ENCODE peak calls at places on chromosome 19, in nine cellular contexts. One of them, this sample, is unnamed. For H3K27me3, the result is how much of the 10 kb centered on the place peaks cover.

GRCh38 chr19:10505583-10506229 is 2.5 kb upstream of the KEAP1 start:
- DNase-seq in IMR-90: peak
- DNase-seq in breast epithelium: peak
- DNase-seq in ovary: peak
- DNase-seq in psoas muscle: peak
- DNase-seq in A673: peak
- DNase-seq in CD4-positive, alpha-beta T cell: peak
- DNase-seq in tibial nerve: peak
- DNase-seq in Caco-2: peak
- DNase-seq in this sample: no peak

GRCh38 chr19:47155141-47155540 is 24.5 kb downstream of the SAE1 start:
- DNase-seq in IMR-90: no peak
- DNase-seq in breast epithelium: no peak
- DNase-seq in ovary: no peak
- DNase-seq in psoas muscle: no peak
- DNase-seq in A673: no peak
- DNase-seq in CD4-positive, alpha-beta T cell: no peak
- DNase-seq in tibial nerve: no peak
- DNase-seq in Caco-2: peak
- DNase-seq in this sample: no peak

GRCh38 chr19:55165952-55166529 is 372 bp downstream of the DNAAF3 start:
- DNase-seq in IMR-90: peak
- DNase-seq in breast epithelium: no peak
- DNase-seq in ovary: peak
- DNase-seq in psoas muscle: peak
- DNase-seq in A673: peak
- DNase-seq in CD4-positive, alpha-beta T cell: peak
- DNase-seq in tibial nerve: no peak
- DNase-seq in Caco-2: peak
- DNase-seq in this sample: no peak

GRCh38 chr19:34428549-34429285 is 536 bp downstream of the UBA2 start:
- DNase-seq in IMR-90: peak
- DNase-seq in breast epithelium: no peak
- DNase-seq in ovary: no peak
- DNase-seq in psoas muscle: peak
- DNase-seq in A673: peak
- DNase-seq in CD4-positive, alpha-beta T cell: peak
- DNase-seq in tibial nerve: no peak
- DNase-seq in Caco-2: no peak
- DNase-seq in this sample: no peak

GRCh38 chr19:33879818-33880575 is 83.3 kb downstream of the KCTD15 start:
- DNase-seq in IMR-90: no peak
- DNase-seq in breast epithelium: peak
- DNase-seq in ovary: peak
- DNase-seq in psoas muscle: no peak
- DNase-seq in A673: no peak
- DNase-seq in CD4-positive, alpha-beta T cell: no peak
- DNase-seq in tibial nerve: no peak
- DNase-seq in Caco-2: no peak
- DNase-seq in this sample: no peak

GRCh38 chr19:55442372-55443044 is 592 bp downstream of the SHISA7 start:
- DNase-seq in IMR-90: no peak
- DNase-seq in breast epithelium: no peak
- DNase-seq in ovary: no peak
- DNase-seq in psoas muscle: no peak
- DNase-seq in A673: no peak
- DNase-seq in CD4-positive, alpha-beta T cell: peak
- DNase-seq in tibial nerve: no peak
- DNase-seq in Caco-2: no peak
- DNase-seq in this sample: no peak

GRCh38 chr19:703651-704446 is 4.9 kb upstream of the PALM start:
- DNase-seq in IMR-90: peak
- DNase-seq in breast epithelium: peak
- DNase-seq in ovary: peak
- DNase-seq in psoas muscle: peak
- DNase-seq in A673: peak
- DNase-seq in CD4-positive, alpha-beta T cell: peak
- DNase-seq in tibial nerve: peak
- DNase-seq in Caco-2: peak
- DNase-seq in this sample: no peak

GRCh38 chr19:55605637-55606470 is at the start of gene ZNF865:
- DNase-seq in IMR-90: peak
- DNase-seq in breast epithelium: peak
- DNase-seq in ovary: peak
- DNase-seq in psoas muscle: peak
- DNase-seq in A673: peak
- DNase-seq in CD4-positive, alpha-beta T cell: peak
- DNase-seq in tibial nerve: no peak
- DNase-seq in Caco-2: peak
- DNase-seq in this sample: no peak

GRCh38 chr19:56295531-56296455 is 18.8 kb downstream of the ZSCAN5A start:
- DNase-seq in IMR-90: no peak
- DNase-seq in breast epithelium: no peak
- DNase-seq in ovary: no peak
- DNase-seq in psoas muscle: no peak
- DNase-seq in A673: no peak
- DNase-seq in CD4-positive, alpha-beta T cell: no peak
- DNase-seq in tibial nerve: no peak
- DNase-seq in Caco-2: no peak
- DNase-seq in this sample: no peak

GRCh38 chr19:5623397-5624153 is 692 bp downstream of the SAFB start:
- DNase-seq in IMR-90: no peak
- DNase-seq in breast epithelium: no peak
- DNase-seq in ovary: no peak
- DNase-seq in psoas muscle: peak
- DNase-seq in A673: peak
- DNase-seq in CD4-positive, alpha-beta T cell: no peak
- DNase-seq in tibial nerve: no peak
- DNase-seq in Caco-2: no peak
- DNase-seq in this sample: no peak

GRCh38 chr19:41299755-41300089 is 10.2 kb upstream of the CCDC97 start:
- DNase-seq in IMR-90: peak
- DNase-seq in breast epithelium: no peak
- DNase-seq in ovary: peak
- DNase-seq in psoas muscle: peak
- DNase-seq in A673: peak
- DNase-seq in CD4-positive, alpha-beta T cell: peak
- DNase-seq in tibial nerve: peak
- DNase-seq in Caco-2: no peak
- DNase-seq in this sample: no peak

GRCh38 chr19:6677924-6678689 is 8.1 kb upstream of the TNFSF14 start:
- DNase-seq in IMR-90: no peak
- DNase-seq in breast epithelium: no peak
- DNase-seq in ovary: no peak
- DNase-seq in psoas muscle: no peak
- DNase-seq in A673: no peak
- DNase-seq in CD4-positive, alpha-beta T cell: peak
- DNase-seq in tibial nerve: no peak
- DNase-seq in Caco-2: no peak
- DNase-seq in this sample: no peak

GRCh38 chr19:15299568-15300409 is 32.5 kb downstream of the BRD4 start:
- DNase-seq in IMR-90: peak
- DNase-seq in breast epithelium: no peak
- DNase-seq in ovary: no peak
- DNase-seq in psoas muscle: no peak
- DNase-seq in A673: no peak
- DNase-seq in CD4-positive, alpha-beta T cell: no peak
- DNase-seq in tibial nerve: no peak
- DNase-seq in Caco-2: no peak
- DNase-seq in this sample: no peak

GRCh38 chr19:47660435-47660832 is 51.5 kb downstream of the BICRA start:
- DNase-seq in IMR-90: no peak
- DNase-seq in breast epithelium: no peak
- DNase-seq in ovary: no peak
- DNase-seq in psoas muscle: no peak
- DNase-seq in A673: no peak
- DNase-seq in CD4-positive, alpha-beta T cell: no peak
- DNase-seq in tibial nerve: no peak
- DNase-seq in Caco-2: peak
- DNase-seq in this sample: no peak

GRCh38 chr19:5805465-5806132 is 732 bp downstream of the NRTN start:
- DNase-seq in IMR-90: peak
- DNase-seq in breast epithelium: peak
- DNase-seq in ovary: peak
- DNase-seq in psoas muscle: no peak
- DNase-seq in A673: peak
- DNase-seq in CD4-positive, alpha-beta T cell: peak
- DNase-seq in tibial nerve: no peak
- DNase-seq in Caco-2: peak
- DNase-seq in this sample: no peak

GRCh38 chr19:46828484-46828883 is 22.2 kb downstream of the AP2S1 start:
- DNase-seq in IMR-90: peak
- DNase-seq in breast epithelium: no peak
- DNase-seq in ovary: no peak
- DNase-seq in psoas muscle: no peak
- DNase-seq in A673: no peak
- DNase-seq in CD4-positive, alpha-beta T cell: no peak
- DNase-seq in tibial nerve: no peak
- DNase-seq in Caco-2: no peak
- DNase-seq in this sample: no peak

GRCh38 chr19:40465025-40465780 is at the start of gene BLVRB:
- DNase-seq in IMR-90: peak
- DNase-seq in breast epithelium: no peak
- DNase-seq in ovary: no peak
- DNase-seq in psoas muscle: no peak
- DNase-seq in A673: peak
- DNase-seq in CD4-positive, alpha-beta T cell: no peak
- DNase-seq in tibial nerve: no peak
- DNase-seq in Caco-2: peak
- DNase-seq in this sample: peak

DNA sequence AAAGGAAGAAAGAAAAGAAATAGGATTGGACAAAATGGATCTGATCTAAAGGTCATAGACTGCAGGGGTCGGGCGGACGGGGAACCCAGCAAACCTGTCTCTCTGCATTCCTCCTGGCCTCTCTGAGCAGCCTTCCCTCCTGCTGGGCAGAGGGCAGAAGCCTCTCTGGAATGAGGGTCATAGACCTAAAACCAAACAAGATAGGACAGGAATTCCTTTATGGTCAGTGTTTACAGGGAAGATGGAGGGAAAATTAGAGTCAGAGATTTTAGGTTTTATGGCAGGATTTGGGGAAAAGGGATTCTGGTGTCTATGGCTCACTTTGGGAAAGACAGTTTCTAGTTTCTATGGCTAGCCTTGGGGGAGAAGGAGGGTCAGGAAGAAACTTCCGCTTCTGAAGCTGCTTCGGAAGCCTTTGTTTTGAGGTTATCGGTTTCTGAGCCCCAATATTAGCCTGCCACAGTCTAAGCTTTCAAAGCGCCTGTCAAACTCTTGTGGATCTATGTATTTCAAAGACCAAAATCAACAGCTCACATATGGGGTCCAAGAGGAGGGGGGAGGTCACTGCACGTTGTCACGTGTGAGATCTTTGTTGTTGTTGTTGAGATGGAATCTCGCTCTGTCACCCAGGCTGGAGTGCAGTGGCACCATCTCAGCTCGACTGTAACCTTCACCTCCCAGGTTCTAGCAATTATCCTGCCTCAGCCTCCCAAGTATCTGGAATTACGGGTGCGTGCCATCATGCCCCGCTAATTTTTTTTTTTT is 18.9 kb upstream of the DPRX start:
- DNase-seq in IMR-90: no peak
- DNase-seq in breast epithelium: no peak
- DNase-seq in ovary: no peak
- DNase-seq in psoas muscle: no peak
- DNase-seq in A673: no peak
- DNase-seq in CD4-positive, alpha-beta T cell: no peak
- DNase-seq in tibial nerve: no peak
- DNase-seq in Caco-2: peak
- DNase-seq in this sample: no peak
- H3K27me3 ChIP-seq in IMR-90: under half
- H3K27me3 ChIP-seq in breast epithelium: under half
- H3K27me3 ChIP-seq in ovary: under half
- H3K27me3 ChIP-seq in psoas muscle: under half
- H3K27me3 ChIP-seq in A673: under half
- H3K27me3 ChIP-seq in CD4-positive, alpha-beta T cell: under half
- H3K27me3 ChIP-seq in tibial nerve: under half
- H3K27me3 ChIP-seq in Caco-2: under half
- H3K27me3 ChIP-seq in this sample: under half

GRCh38 chr19:37987356-37988332 is 80.6 kb downstream of the SIPA1L3 start:
- DNase-seq in IMR-90: no peak
- DNase-seq in breast epithelium: no peak
- DNase-seq in ovary: no peak
- DNase-seq in psoas muscle: no peak
- DNase-seq in A673: no peak
- DNase-seq in CD4-positive, alpha-beta T cell: no peak
- DNase-seq in tibial nerve: no peak
- DNase-seq in Caco-2: no peak
- DNase-seq in this sample: no peak
- TF ChIP-seq CTCF in IMR-90: peak
- TF ChIP-seq CTCF in breast epithelium: no peak
- TF ChIP-seq CTCF in ovary: no peak
- TF ChIP-seq CTCF in psoas muscle: no peak
- TF ChIP-seq CTCF in A673: peak
- TF ChIP-seq CTCF in CD4-positive, alpha-beta T cell: no peak
- TF ChIP-seq CTCF in tibial nerve: no peak
- TF ChIP-seq CTCF in Caco-2: no peak
- TF ChIP-seq CTCF in this sample: no peak

GRCh38 chr19:29961311-29961710 is 19.3 kb downstream of the URI1 start:
- DNase-seq in IMR-90: no peak
- DNase-seq in breast epithelium: no peak
- DNase-seq in ovary: no peak
- DNase-seq in psoas muscle: no peak
- DNase-seq in A673: no peak
- DNase-seq in CD4-positive, alpha-beta T cell: no peak
- DNase-seq in tibial nerve: no peak
- DNase-seq in Caco-2: no peak
- DNase-seq in this sample: no peak
- H3K27me3 ChIP-seq in IMR-90: under half
- H3K27me3 ChIP-seq in breast epithelium: under half
- H3K27me3 ChIP-seq in ovary: under half
- H3K27me3 ChIP-seq in psoas muscle: under half
- H3K27me3 ChIP-seq in A673: under half
- H3K27me3 ChIP-seq in CD4-positive, alpha-beta T cell: under half
- H3K27me3 ChIP-seq in tibial nerve: under half
- H3K27me3 ChIP-seq in Caco-2: under half
- H3K27me3 ChIP-seq in this sample: under half

DNA sequence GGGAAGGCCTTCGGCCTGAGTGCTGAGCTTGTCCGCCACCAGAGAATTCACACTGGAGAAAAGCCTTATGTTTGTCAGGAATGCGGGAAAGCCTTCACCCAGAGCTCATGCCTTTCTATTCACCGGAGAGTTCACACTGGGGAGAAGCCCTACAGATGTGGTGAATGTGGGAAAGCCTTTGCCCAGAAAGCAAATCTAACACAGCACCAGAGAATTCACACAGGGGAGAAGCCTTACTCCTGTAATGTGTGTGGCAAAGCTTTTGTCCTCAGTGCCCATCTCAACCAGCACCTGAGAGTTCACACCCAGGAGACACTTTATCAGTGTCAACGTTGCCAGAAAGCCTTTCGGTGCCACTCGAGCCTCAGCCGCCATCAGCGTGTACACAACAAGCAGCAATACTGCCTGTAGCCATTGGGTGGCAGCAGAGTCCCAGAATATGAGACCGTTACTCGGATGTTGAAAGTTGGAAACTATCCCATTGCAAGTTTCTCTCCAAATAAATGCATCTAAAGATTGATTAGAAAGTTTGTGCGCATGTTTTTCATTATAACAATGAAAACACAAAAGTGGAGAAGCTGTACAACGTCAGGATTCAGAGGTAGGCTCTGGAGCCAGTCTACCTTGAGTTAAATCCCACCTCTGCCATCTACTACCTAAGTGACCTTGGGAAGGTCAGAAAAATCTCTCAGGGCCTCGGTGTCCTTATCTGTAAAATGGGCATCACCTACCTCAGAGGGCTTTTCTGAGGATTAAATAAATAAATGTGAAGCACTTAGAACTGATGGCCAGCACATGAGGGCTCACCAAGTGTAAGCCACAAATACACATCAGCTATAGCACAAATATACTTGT is 21.1 kb downstream of the ZNF473 start:
- DNase-seq in IMR-90: peak
- DNase-seq in breast epithelium: no peak
- DNase-seq in ovary: peak
- DNase-seq in psoas muscle: peak
- DNase-seq in A673: peak
- DNase-seq in CD4-positive, alpha-beta T cell: peak
- DNase-seq in tibial nerve: peak
- DNase-seq in Caco-2: peak
- DNase-seq in this sample: no peak
- TF ChIP-seq CTCF in IMR-90: peak
- TF ChIP-seq CTCF in breast epithelium: peak
- TF ChIP-seq CTCF in ovary: peak
- TF ChIP-seq CTCF in psoas muscle: peak
- TF ChIP-seq CTCF in A673: peak
- TF ChIP-seq CTCF in CD4-positive, alpha-beta T cell: peak
- TF ChIP-seq CTCF in tibial nerve: peak
- TF ChIP-seq CTCF in Caco-2: peak
- TF ChIP-seq CTCF in this sample: peak

This sample was measured in vagina.